ENCODE peak calls at places on chromosomes 7 and 10, in four cellular contexts. Z, K, J and Q are unnamed samples.

GRCh38 chr10:122782911-122783310 is 62.7 kb downstream of the CUZD1 start:
- DNase-seq in Z (no peak), K (no peak), J (no peak), Q (no peak)

GRCh38 chr7:156140447-156140846 is 328.2 kb upstream of the SHH start:
- DNase-seq in Z (no peak), K (no peak), J (no peak), Q (peak)

GRCh38 chr7:24141876-24142509 is 142.0 kb upstream of the NPY start:
- DNase-seq in Z (no peak), K (no peak), J (no peak), Q (no peak)

GRCh38 chr10:4847580-4848020 is 21.6 kb downstream of the AKR1E2 start:
- DNase-seq in Z (peak), K (no peak), J (peak), Q (no peak)

GRCh38 chr10:48729941-48730457 is 45.3 kb downstream of the WDFY4 start:
- DNase-seq in Z (no peak), K (no peak), J (no peak), Q (no peak)

GRCh38 chr7:74290590-74290950 is 1.4 kb downstream of the CLIP2 start:
- DNase-seq in Z (no peak), K (no peak), J (no peak), Q (no peak)

GRCh38 chr7:70855373-70855772 is 276.6 kb upstream of the GALNT17 start:
- DNase-seq in Z (no peak), K (no peak), J (no peak), Q (no peak)

GRCh38 chr10:76031099-76031498 is 599.7 kb downstream of the LRMDA start:
- DNase-seq in Z (no peak), K (no peak), J (no peak), Q (no peak)

GRCh38 chr10:129005804-129006203 is 461.2 kb upstream of the MGMT start:
- DNase-seq in Z (no peak), K (no peak), J (no peak), Q (no peak)

GRCh38 chr10:95454356-95454755 is 106.8 kb downstream of the SORBS1 start:
- DNase-seq in Z (no peak), K (no peak), J (no peak), Q (no peak)

GRCh38 chr7:105985821-105986220 is 22.8 kb downstream of the CDHR3 start:
- DNase-seq in Z (no peak), K (no peak), J (no peak), Q (no peak)

GRCh38 chr7:22319424-22320403 is 37.2 kb downstream of the RAPGEF5 start:
- DNase-seq in Z (no peak), K (no peak), J (no peak), Q (no peak)

GRCh38 chr10:1526427-1527055 is 210.8 kb downstream of the ADARB2 start:
- DNase-seq in Z (no peak), K (no peak), J (no peak), Q (peak)

GRCh38 chr10:61655335-61655851 is 7.3 kb upstream of the CABCOCO1 start:
- DNase-seq in Z (no peak), K (no peak), J (peak), Q (no peak)

GRCh38 chr7:136136906-136137305 is 159.7 kb upstream of the MTPN start:
- DNase-seq in Z (no peak), K (no peak), J (no peak), Q (no peak)

GRCh38 chr10:6813876-6814275 is 233.8 kb upstream of the PRKCQ start:
- DNase-seq in Z (no peak), K (no peak), J (no peak), Q (no peak)

GRCh38 chr10:77889277-77889903 is 37.2 kb downstream of the DLG5 start:
- DNase-seq in Z (peak), K (peak), J (no peak), Q (peak)

GRCh38 chr10:16816142-16816541 is 1.1 kb downstream of the RSU1 start:
- DNase-seq in Z (no peak), K (no peak), J (no peak), Q (no peak)

GRCh38 chr7:264541-265191 is 25.3 kb upstream of the FOXL3 start:
- DNase-seq in Z (peak), K (peak), J (peak), Q (no peak)

GRCh38 chr7:5633161-5634106 is 148.0 kb downstream of the RNF216 start:
- DNase-seq in Z (no peak), K (no peak), J (no peak), Q (peak)

GRCh38 chr10:132329565-132330485 is 2.2 kb upstream of the LRRC27 start:
- DNase-seq in Z (peak), K (peak), J (peak), Q (no peak)

GRCh38 chr10:113415246-113415645 is 137.6 kb upstream of the HABP2 start:
- DNase-seq in Z (no peak), K (no peak), J (peak), Q (no peak)

GRCh38 chr7:144842377-144842851 is 6.6 kb upstream of the TPK1 start:
- DNase-seq in Z (no peak), K (peak), J (no peak), Q (no peak)

GRCh38 chr7:98956937-98957336 is 78.6 kb downstream of the TRRAP start:
- DNase-seq in Z (no peak), K (no peak), J (peak), Q (no peak)

GRCh38 chr10:111076191-111076681 is 593 bp upstream of the ADRA2A start:
- DNase-seq in Z (peak), K (peak), J (peak), Q (peak)

GRCh38 chr10:132563485-132564248 is 26.1 kb downstream of the INPP5A start:
- DNase-seq in Z (no peak), K (no peak), J (peak), Q (no peak)

GRCh38 chr10:52539463-52539862 is 225.4 kb downstream of the DKK1 start:
- DNase-seq in Z (no peak), K (no peak), J (peak), Q (no peak)

GRCh38 chr7:32204361-32205018 is 134.3 kb upstream of the PDE1C start:
- DNase-seq in Z (peak), K (peak), J (peak), Q (no peak)

GRCh38 chr10:14571866-14572507 is 202.7 kb downstream of the FAM107B start:
- DNase-seq in Z (peak), K (peak), J (peak), Q (peak)

GRCh38 chr10:23556727-23557440 is 118.0 kb downstream of the OTUD1 start:
- DNase-seq in Z (no peak), K (no peak), J (peak), Q (no peak)

GRCh38 chr10:111079781-111080180 is 3.0 kb downstream of the ADRA2A start:
- DNase-seq in Z (no peak), K (no peak), J (no peak), Q (no peak)

GRCh38 chr10:72291019-72291532 is 17.4 kb downstream of the DDIT4 start:
- DNase-seq in Z (no peak), K (no peak), J (no peak), Q (no peak)

GRCh38 chr7:84339306-84339705 is 144.7 kb upstream of the SEMA3A start:
- DNase-seq in Z (no peak), K (no peak), J (peak), Q (no peak)

GRCh38 chr10:95360122-95360715 is 69.4 kb upstream of the PDLIM1 start:
- DNase-seq in Z (no peak), K (peak), J (peak), Q (no peak)

GRCh38 chr10:7824251-7824650 is 5.9 kb downstream of the TAF3 start:
- DNase-seq in Z (no peak), K (no peak), J (no peak), Q (no peak)

GRCh38 chr7:135169936-135170222 is 628 bp downstream of the CYREN start:
- DNase-seq in Z (no peak), K (no peak), J (peak), Q (no peak)

GRCh38 chr7:26598867-26599266 is 265.5 kb downstream of the SKAP2 start:
- DNase-seq in Z (no peak), K (no peak), J (no peak), Q (no peak)

GRCh38 chr10:8913720-8914119 is 859.2 kb downstream of the GATA3 start:
- DNase-seq in Z (no peak), K (no peak), J (peak), Q (no peak)

GRCh38 chr10:20858292-20859124 is 38.6 kb downstream of the NEBL start:
- DNase-seq in Z (no peak), K (no peak), J (peak), Q (no peak)

GRCh38 chr10:84176836-84177474 is 3.4 kb downstream of the GPR15LG start:
- DNase-seq in Z (no peak), K (no peak), J (no peak), Q (no peak)